ENCODE peak calls at places on chromosomes 5 and 9, in nine cellular contexts. S, E, H, L, Q, M, C, P and T are unnamed samples.

GRCh38 chr9:69649566-69650260 is 22.5 kb downstream of the APBA1 start:
- DNase-seq in P (no peak), S (no peak), C (no peak), M (peak), H (no peak), E (no peak), Q (no peak), L (no peak), T (no peak)

GRCh38 chr5:159263569-159263905 is 447 bp downstream of the UBLCP1 start:
- DNase-seq in M (no peak), L (no peak), P (no peak), E (no peak), S (no peak), C (no peak), Q (no peak), H (no peak), T (no peak)

GRCh38 chr9:129459550-129460322 is 161.2 kb downstream of the C9orf50 start:
- DNase-seq in Q (no peak), L (peak), M (no peak), S (no peak), H (no peak), P (no peak), C (no peak), E (no peak), T (no peak)

GRCh38 chr5:78429332-78429849 is 69.0 kb downstream of the SCAMP1 start:
- DNase-seq in H (no peak), C (peak), Q (no peak), L (no peak), P (no peak), S (no peak), M (no peak), E (no peak), T (no peak)

GRCh38 chr9:91896513-91897121 is 53.4 kb downstream of the ROR2 start:
- DNase-seq in L (no peak), M (peak), Q (no peak), P (peak), S (peak), H (no peak), E (no peak), C (no peak), T (no peak)

GRCh38 chr9:36163049-36163839 is 5.9 kb upstream of the CCIN start:
- DNase-seq in L (no peak), S (no peak), C (no peak), E (no peak), H (peak), P (peak), Q (no peak), M (peak), T (peak)

GRCh38 chr5:77138981-77139380 is 51.9 kb upstream of the ZBED3 start:
- DNase-seq in H (no peak), S (no peak), C (no peak), Q (no peak), M (no peak), L (no peak), P (peak), E (no peak), T (no peak)

GRCh38 chr5:163916376-163916775 is 411.0 kb downstream of the MAT2B start:
- DNase-seq in M (no peak), H (no peak), E (no peak), Q (no peak), P (no peak), S (no peak), L (no peak), C (no peak), T (no peak)

GRCh38 chr5:93891491-93892480 is 150.4 kb upstream of the POU5F2 start:
- DNase-seq in L (no peak), E (no peak), H (no peak), P (no peak), M (no peak), Q (no peak), S (peak), C (no peak), T (no peak)

GRCh38 chr5:76901522-76901921 is 51.3 kb upstream of the CRHBP start:
- DNase-seq in E (no peak), S (no peak), L (no peak), H (no peak), Q (no peak), C (no peak), P (no peak), M (no peak), T (no peak)

GRCh38 chr9:82961504-82962125 is 101.3 kb downstream of the RASEF start:
- DNase-seq in L (no peak), Q (peak), M (peak), H (peak), E (peak), C (peak), P (peak), S (peak), T (peak)

GRCh38 chr5:75051217-75051751 is 1.1 kb downstream of the GCNT4 start:
- DNase-seq in C (peak), M (no peak), S (no peak), H (no peak), L (no peak), Q (no peak), P (no peak), E (no peak), T (no peak)

GRCh38 chr5:172683264-172683663 is 42.2 kb downstream of the NEURL1B start:
- DNase-seq in E (no peak), C (no peak), L (no peak), P (no peak), S (no peak), H (no peak), Q (no peak), M (no peak), T (no peak)

GRCh38 chr5:167049771-167050567 is 1241.5 kb upstream of the WWC1 start:
- DNase-seq in H (no peak), P (peak), L (no peak), Q (no peak), E (no peak), S (no peak), C (no peak), M (no peak), T (no peak)

GRCh38 chr5:128380324-128380723 is 157.7 kb downstream of the FBN2 start:
- DNase-seq in E (no peak), L (no peak), C (no peak), H (no peak), P (no peak), M (no peak), Q (no peak), S (no peak), T (no peak)